ENCODE peak calls at places on chromosomes 3 and 15, in four cellular contexts. One of them, this sample, is unnamed.

GRCh38 chr15:70347766-70348558 is 250.2 kb upstream of the TLE3 start:
- DNase-seq in GM12891: no peak
- DNase-seq in K562: no peak
- DNase-seq in GM12878: no peak
- DNase-seq in this sample: no peak

GRCh38 chr3:101829066-101829830 is 20.1 kb upstream of the NFKBIZ start:
- DNase-seq in GM12891: no peak
- DNase-seq in K562: no peak
- DNase-seq in GM12878: no peak
- DNase-seq in this sample: no peak

GRCh38 chr3:41073190-41073589 is 126.1 kb upstream of the CTNNB1 start:
- DNase-seq in GM12891: no peak
- DNase-seq in K562: peak
- DNase-seq in GM12878: no peak
- DNase-seq in this sample: no peak

GRCh38 chr3:126110431-126111125 is 26.7 kb upstream of the SLC41A3 start:
- DNase-seq in GM12891: no peak
- DNase-seq in K562: no peak
- DNase-seq in GM12878: no peak
- DNase-seq in this sample: no peak

GRCh38 chr3:177050466-177051237 is 146.6 kb downstream of the TBL1XR1 start:
- DNase-seq in GM12891: no peak
- DNase-seq in K562: no peak
- DNase-seq in GM12878: no peak
- DNase-seq in this sample: no peak

GRCh38 chr3:123818921-123819429 is 65.2 kb downstream of the MYLK start:
- DNase-seq in GM12891: no peak
- DNase-seq in K562: no peak
- DNase-seq in GM12878: no peak
- DNase-seq in this sample: no peak

GRCh38 chr3:184354121-184354728 is 7.2 kb downstream of the CLCN2 start:
- DNase-seq in GM12891: peak
- DNase-seq in K562: peak
- DNase-seq in GM12878: no peak
- DNase-seq in this sample: peak

GRCh38 chr3:37198996-37199395 is 24.6 kb upstream of the LRRFIP2 start:
- DNase-seq in GM12891: no peak
- DNase-seq in K562: no peak
- DNase-seq in GM12878: no peak
- DNase-seq in this sample: no peak

GRCh38 chr15:81174125-81174524 is 22.6 kb upstream of the IL16 start:
- DNase-seq in GM12891: no peak
- DNase-seq in K562: no peak
- DNase-seq in GM12878: no peak
- DNase-seq in this sample: no peak

GRCh38 chr3:124939661-124940060 is 5.1 kb upstream of the MUC13 start:
- DNase-seq in GM12891: no peak
- DNase-seq in K562: no peak
- DNase-seq in GM12878: no peak
- DNase-seq in this sample: no peak

GRCh38 chr3:99579965-99580364 is 58.4 kb upstream of the COL8A1 start:
- DNase-seq in GM12891: no peak
- DNase-seq in K562: no peak
- DNase-seq in GM12878: peak
- DNase-seq in this sample: no peak

GRCh38 chr3:99532246-99532645 is 106.1 kb upstream of the COL8A1 start:
- DNase-seq in GM12891: no peak
- DNase-seq in K562: peak
- DNase-seq in GM12878: no peak
- DNase-seq in this sample: peak

GRCh38 chr15:72796515-72797337 is 13.2 kb upstream of the ADPGK start:
- DNase-seq in GM12891: peak
- DNase-seq in K562: peak
- DNase-seq in GM12878: no peak
- DNase-seq in this sample: no peak

GRCh38 chr3:146331967-146332366 is 81.1 kb upstream of the PLSCR4 start:
- DNase-seq in GM12891: no peak
- DNase-seq in K562: no peak
- DNase-seq in GM12878: no peak
- DNase-seq in this sample: no peak

GRCh38 chr3:100003609-100004503 is 110.4 kb downstream of the FILIP1L start:
- DNase-seq in GM12891: no peak
- DNase-seq in K562: no peak
- DNase-seq in GM12878: no peak
- DNase-seq in this sample: no peak

GRCh38 chr15:64754663-64755426 is 20.5 kb downstream of the RBPMS2 start:
- DNase-seq in GM12891: no peak
- DNase-seq in K562: no peak
- DNase-seq in GM12878: peak
- DNase-seq in this sample: no peak

DNA sequence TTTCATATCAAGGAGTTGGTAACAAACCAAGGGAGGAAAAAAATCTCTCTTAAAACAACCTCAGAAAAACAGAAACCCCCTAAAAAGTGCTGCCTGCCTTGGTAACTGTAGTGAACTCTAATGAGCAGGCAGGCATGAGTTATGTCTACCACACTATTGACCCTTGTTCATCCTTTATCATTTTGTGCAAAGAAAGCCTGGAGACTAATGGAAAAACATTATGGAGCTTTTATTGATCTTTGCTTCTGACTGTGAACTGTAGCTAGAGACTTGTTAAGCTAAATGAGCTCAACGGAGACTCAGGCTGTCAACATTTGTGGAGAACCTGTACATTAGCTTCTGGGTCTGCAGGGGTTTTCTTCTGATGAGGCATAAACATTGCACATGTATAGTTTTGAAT is 15.7 kb upstream of the SPTSSB start:
- DNase-seq in GM12891: no peak
- DNase-seq in K562: no peak
- DNase-seq in GM12878: no peak
- DNase-seq in this sample: no peak
- TF ChIP-seq SPI1 in GM12891: no peak
- TF ChIP-seq SPI1 in K562: no peak
- TF ChIP-seq SPI1 in GM12878: no peak
- TF ChIP-seq SPI1 in this sample: no peak

GRCh38 chr3:171135536-171135935 is 109.0 kb upstream of the SLC2A2 start:
- DNase-seq in GM12891: no peak
- DNase-seq in K562: no peak
- DNase-seq in GM12878: no peak
- DNase-seq in this sample: no peak
- TF ChIP-seq SPI1 in GM12891: no peak
- TF ChIP-seq SPI1 in K562: no peak
- TF ChIP-seq SPI1 in GM12878: no peak
- TF ChIP-seq SPI1 in this sample: no peak

GRCh38 chr3:113746955-113747718 is at the start of gene ATP6V1A:
- DNase-seq in GM12891: peak
- DNase-seq in K562: peak
- DNase-seq in GM12878: no peak
- DNase-seq in this sample: no peak

GRCh38 chr3:113745273-113746068 is 578 bp downstream of the NAA50 start:
- DNase-seq in GM12891: peak
- DNase-seq in K562: peak
- DNase-seq in GM12878: peak
- DNase-seq in this sample: peak

GRCh38 chr3:113746069-113746954 is at the start of gene NAA50:
- DNase-seq in GM12891: peak
- DNase-seq in K562: peak
- DNase-seq in GM12878: peak
- DNase-seq in this sample: peak

GRCh38 chr3:113744941-113745272 is 1.1 kb downstream of the NAA50 start:
- DNase-seq in GM12891: no peak
- DNase-seq in K562: no peak
- DNase-seq in GM12878: no peak
- DNase-seq in this sample: no peak

GRCh38 chr3:113747719-113748046 is 848 bp downstream of the ATP6V1A start:
- DNase-seq in GM12891: no peak
- DNase-seq in K562: peak
- DNase-seq in GM12878: peak
- DNase-seq in this sample: no peak
- TF ChIP-seq SPI1 in GM12891: peak
- TF ChIP-seq SPI1 in K562: no peak
- TF ChIP-seq SPI1 in GM12878: peak
- TF ChIP-seq SPI1 in this sample: no peak

GRCh38 chr3:107521466-107522059 is 1.2 kb upstream of the BBX start:
- DNase-seq in GM12891: no peak
- DNase-seq in K562: no peak
- DNase-seq in GM12878: no peak
- DNase-seq in this sample: no peak
- TF ChIP-seq SPI1 in GM12891: peak
- TF ChIP-seq SPI1 in K562: no peak
- TF ChIP-seq SPI1 in GM12878: peak
- TF ChIP-seq SPI1 in this sample: peak

GRCh38 chr3:191813245-191813644 is 352.3 kb downstream of the PYDC2 start:
- DNase-seq in GM12891: no peak
- DNase-seq in K562: no peak
- DNase-seq in GM12878: no peak
- DNase-seq in this sample: no peak
- TF ChIP-seq SPI1 in GM12891: no peak
- TF ChIP-seq SPI1 in K562: no peak
- TF ChIP-seq SPI1 in GM12878: no peak
- TF ChIP-seq SPI1 in this sample: no peak

DNA sequence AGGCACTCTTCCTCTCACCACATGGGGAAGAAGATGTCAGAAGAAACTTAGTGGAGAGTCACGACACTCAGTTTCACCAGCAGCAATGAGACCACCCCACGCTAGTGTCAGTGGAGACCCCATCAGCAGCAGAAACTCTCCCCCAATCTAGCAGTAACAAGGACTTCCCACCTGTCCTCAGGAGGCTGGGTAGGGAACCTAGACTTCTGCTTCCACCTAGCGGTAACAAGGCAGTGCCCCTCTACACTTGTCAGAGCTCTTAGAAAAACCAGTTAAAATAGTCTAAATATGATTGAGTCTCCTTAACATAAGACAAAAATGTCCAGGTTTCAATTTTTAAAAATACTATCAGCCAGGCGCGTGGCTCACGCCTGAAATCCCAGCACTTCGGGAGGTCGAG is 57.3 kb downstream of the TRAT1 start:
- DNase-seq in GM12891: no peak
- DNase-seq in K562: peak
- DNase-seq in GM12878: no peak
- DNase-seq in this sample: no peak
- TF ChIP-seq SPI1 in GM12891: no peak
- TF ChIP-seq SPI1 in K562: no peak
- TF ChIP-seq SPI1 in GM12878: no peak
- TF ChIP-seq SPI1 in this sample: no peak

GRCh38 chr15:101025116-101025885 is 106.1 kb downstream of the LRRK1 start:
- DNase-seq in GM12891: no peak
- DNase-seq in K562: no peak
- DNase-seq in GM12878: no peak
- DNase-seq in this sample: no peak

GRCh38 chr15:101027273-101027901 is 108.2 kb downstream of the LRRK1 start:
- DNase-seq in GM12891: no peak
- DNase-seq in K562: no peak
- DNase-seq in GM12878: no peak
- DNase-seq in this sample: no peak

GRCh38 chr15:101026686-101027272 is 107.6 kb downstream of the LRRK1 start:
- DNase-seq in GM12891: no peak
- DNase-seq in K562: no peak
- DNase-seq in GM12878: no peak
- DNase-seq in this sample: no peak

GRCh38 chr15:101024709-101025108 is 105.6 kb downstream of the LRRK1 start:
- DNase-seq in GM12891: no peak
- DNase-seq in K562: no peak
- DNase-seq in GM12878: no peak
- DNase-seq in this sample: no peak

DNA sequence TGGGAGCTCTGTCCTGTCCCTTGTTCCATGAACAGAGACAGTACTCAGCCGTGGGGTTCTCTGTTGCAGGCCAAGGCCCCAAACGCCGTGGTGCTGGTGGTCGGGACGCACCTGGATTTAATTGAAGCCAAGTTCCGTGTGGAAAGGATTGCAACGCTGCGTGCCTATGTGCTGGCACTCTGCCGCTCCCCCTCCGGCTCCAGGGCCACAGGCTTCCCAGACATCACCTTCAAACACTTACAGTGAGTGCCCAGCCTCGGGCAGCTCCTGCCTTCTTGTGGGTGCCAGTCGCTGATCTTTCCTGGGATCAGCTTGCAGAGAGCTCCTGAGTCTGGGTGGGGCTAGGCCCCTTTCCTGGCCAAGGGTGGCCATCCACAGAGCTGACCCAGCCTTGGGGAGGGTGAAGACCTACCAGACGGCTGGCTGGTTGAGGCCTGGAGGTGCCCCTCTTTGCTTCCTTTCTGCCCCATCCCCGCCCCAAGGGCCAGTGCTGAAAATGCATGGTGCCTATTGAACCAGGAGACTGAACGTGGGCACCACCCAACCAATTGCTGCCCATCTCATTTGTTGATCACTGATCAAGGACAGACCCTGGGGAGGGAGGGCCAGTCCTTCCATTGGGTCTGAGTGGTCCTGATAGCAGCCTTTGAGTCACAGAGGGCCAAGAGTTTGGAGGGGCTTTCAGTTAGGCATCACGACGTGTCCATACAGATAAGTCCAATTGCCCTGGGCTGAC is 106.9 kb downstream of the LRRK1 start:
- DNase-seq in GM12891: no peak
- DNase-seq in K562: no peak
- DNase-seq in GM12878: no peak
- DNase-seq in this sample: no peak
- TF ChIP-seq SPI1 in GM12891: no peak
- TF ChIP-seq SPI1 in K562: no peak
- TF ChIP-seq SPI1 in GM12878: no peak
- TF ChIP-seq SPI1 in this sample: no peak

GRCh38 chr3:106728315-106728821 is 648.9 kb upstream of the CCDC54 start:
- DNase-seq in GM12891: no peak
- DNase-seq in K562: no peak
- DNase-seq in GM12878: no peak
- DNase-seq in this sample: no peak
- TF ChIP-seq SPI1 in GM12891: no peak
- TF ChIP-seq SPI1 in K562: no peak
- TF ChIP-seq SPI1 in GM12878: no peak
- TF ChIP-seq SPI1 in this sample: no peak

DNA sequence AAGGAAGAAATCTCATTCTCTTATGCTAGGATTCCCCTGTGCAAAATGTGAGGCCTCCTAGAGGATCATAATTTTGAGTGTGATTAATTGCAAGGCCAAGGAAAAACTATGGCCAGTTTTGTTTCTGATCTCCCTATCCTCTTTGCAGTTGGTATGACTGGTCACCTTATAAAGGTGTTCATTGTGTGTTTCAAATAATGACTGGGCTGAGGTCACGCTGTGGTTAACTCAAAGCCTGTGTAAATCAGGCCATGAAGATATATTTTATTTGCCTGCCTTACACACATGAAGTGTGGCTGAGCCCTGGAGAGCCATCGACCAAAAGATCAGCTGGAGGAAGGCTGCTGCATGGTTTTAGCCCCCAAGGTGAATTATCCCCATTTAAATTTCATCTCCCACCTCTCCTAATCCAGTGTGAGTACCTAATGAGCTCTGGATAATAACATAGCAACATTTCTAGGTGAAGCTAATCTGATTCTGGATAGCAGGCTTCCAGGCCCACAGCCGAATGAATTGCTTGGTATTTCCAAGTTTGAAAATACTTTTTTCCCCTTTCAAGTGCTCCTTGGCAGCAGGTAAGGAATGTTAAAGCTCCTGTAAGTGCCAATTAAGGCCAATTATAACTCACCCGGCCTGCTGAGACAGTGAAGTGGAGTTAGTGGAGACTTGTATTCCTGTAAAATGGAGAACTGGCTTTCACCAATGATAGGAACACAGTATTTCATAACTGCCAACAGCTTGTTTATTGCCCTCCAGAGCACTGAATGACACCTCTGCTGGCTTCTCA is 52.3 kb upstream of the SCAANT1 start:
- DNase-seq in GM12891: no peak
- DNase-seq in K562: no peak
- DNase-seq in GM12878: no peak
- DNase-seq in this sample: no peak
- TF ChIP-seq SPI1 in GM12891: no peak
- TF ChIP-seq SPI1 in K562: no peak
- TF ChIP-seq SPI1 in GM12878: no peak
- TF ChIP-seq SPI1 in this sample: peak

This sample was measured in HL-60.